ENCODE peak calls at places on chromosomes 3 and 15, in four cellular contexts. One of them, this sample, is unnamed.

GRCh38 chr3:129614435-129614834 is 8.0 kb upstream of the PLXND1 start:
- DNase-seq in GM12878: no peak
- DNase-seq in HepG2: no peak
- DNase-seq in K562: no peak
- DNase-seq in this sample: no peak

GRCh38 chr3:11272913-11273574 is 847 bp downstream of the ATG7 start:
- DNase-seq in K562: no peak
- DNase-seq in HepG2: no peak
- DNase-seq in GM12878: no peak
- DNase-seq in this sample: no peak

GRCh38 chr15:73704869-73705645 is 20.9 kb downstream of the CD276 start:
- DNase-seq in GM12878: no peak
- DNase-seq in K562: peak; percentile 76
- DNase-seq in HepG2: peak; percentile 47
- DNase-seq in this sample: peak; percentile 84

GRCh38 chr3:113174806-113175490 is 36.4 kb upstream of the BOC start:
- DNase-seq in GM12878: no peak
- DNase-seq in K562: no peak
- DNase-seq in HepG2: no peak
- DNase-seq in this sample: no peak

GRCh38 chr15:56168394-56168793 is 75.3 kb downstream of the RFX7 start:
- DNase-seq in GM12878: no peak
- DNase-seq in K562: no peak
- DNase-seq in HepG2: no peak
- DNase-seq in this sample: no peak

GRCh38 chr3:42036483-42036823 is 54.7 kb upstream of the TRAK1 start:
- DNase-seq in K562: peak; percentile 42
- DNase-seq in HepG2: peak; percentile 58
- DNase-seq in GM12878: no peak
- DNase-seq in this sample: no peak

GRCh38 chr15:66770518-66771350 is 68.7 kb downstream of the SMAD6 start:
- DNase-seq in HepG2: peak; percentile 93
- DNase-seq in K562: no peak
- DNase-seq in GM12878: no peak
- DNase-seq in this sample: no peak

GRCh38 chr3:128378631-128379347 is 87.9 kb downstream of the DNAJB8 start:
- DNase-seq in HepG2: no peak
- DNase-seq in K562: no peak
- DNase-seq in GM12878: no peak
- DNase-seq in this sample: no peak

GRCh38 chr15:77418341-77419049 is 1.4 kb downstream of the PEAK1 start:
- DNase-seq in K562: no peak
- DNase-seq in HepG2: no peak
- DNase-seq in GM12878: no peak
- DNase-seq in this sample: no peak

GRCh38 chr3:12138044-12138443 is 20.7 kb downstream of the TIMP4 start:
- DNase-seq in GM12878: no peak
- DNase-seq in K562: peak; percentile 28
- DNase-seq in HepG2: no peak
- DNase-seq in this sample: peak; percentile 32

GRCh38 chr15:63991706-63992105 is 54.6 kb downstream of the DAPK2 start:
- DNase-seq in HepG2: no peak
- DNase-seq in GM12878: no peak
- DNase-seq in K562: no peak
- DNase-seq in this sample: no peak

GRCh38 chr3:166453472-166453871 is 616.2 kb upstream of the BCHE start:
- DNase-seq in HepG2: peak; percentile 44
- DNase-seq in GM12878: no peak
- DNase-seq in K562: no peak
- DNase-seq in this sample: no peak

GRCh38 chr3:128577711-128578110 is 72.9 kb downstream of the RPN1 start:
- DNase-seq in K562: peak; percentile 22
- DNase-seq in GM12878: no peak
- DNase-seq in HepG2: no peak
- DNase-seq in this sample: no peak

GRCh38 chr3:46186856-46187700 is 21.0 kb downstream of the CCR1 start:
- DNase-seq in K562: no peak
- DNase-seq in GM12878: peak; percentile 87
- DNase-seq in HepG2: no peak
- DNase-seq in this sample: no peak

GRCh38 chr15:68487087-68487843 is 55.3 kb upstream of the ITGA11 start:
- DNase-seq in K562: no peak
- DNase-seq in GM12878: no peak
- DNase-seq in HepG2: no peak
- DNase-seq in this sample: no peak

GRCh38 chr3:30232142-30232541 is 374.3 kb upstream of the TGFBR2 start:
- DNase-seq in HepG2: no peak
- DNase-seq in GM12878: no peak
- DNase-seq in K562: no peak
- DNase-seq in this sample: no peak

GRCh38 chr15:64586259-64586658 is 125.9 kb downstream of the ZNF609 start:
- DNase-seq in GM12878: no peak
- DNase-seq in K562: no peak
- DNase-seq in HepG2: no peak
- DNase-seq in this sample: peak; percentile 24

GRCh38 chr3:102059145-102059943 is 210.0 kb downstream of the NFKBIZ start:
- DNase-seq in GM12878: peak; percentile 92
- DNase-seq in HepG2: no peak
- DNase-seq in K562: no peak
- DNase-seq in this sample: no peak

DNA sequence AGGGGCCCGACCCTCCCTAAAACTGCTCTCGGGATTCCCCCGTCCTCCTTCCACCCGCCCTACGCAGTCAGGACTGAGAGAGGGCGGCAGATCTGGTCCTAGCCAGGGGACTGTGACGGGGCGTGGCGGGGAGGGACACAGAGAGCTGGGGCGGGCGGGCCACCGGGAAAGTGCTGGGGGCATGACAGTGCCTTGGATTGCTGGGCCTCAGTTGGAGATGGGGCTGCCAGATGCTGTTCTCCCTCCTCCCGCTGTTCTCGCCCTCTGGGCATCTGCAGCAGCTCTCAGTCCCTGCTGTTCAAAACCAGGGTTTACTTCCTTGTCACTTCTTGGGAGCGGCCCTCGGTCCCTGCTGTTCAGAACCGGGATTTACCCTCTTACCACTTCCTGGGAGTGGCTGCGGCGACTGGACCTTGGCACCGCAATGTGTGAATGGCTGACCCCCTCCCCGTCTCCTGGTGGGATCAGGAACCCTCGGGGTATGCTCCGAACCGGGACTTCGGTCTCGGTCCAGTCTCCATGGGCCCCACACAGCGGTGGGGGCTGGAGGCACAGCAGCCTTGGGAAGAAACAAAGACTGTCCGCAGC is 1.8 kb upstream of the RPP25 start:
- DNase-seq in HepG2: peak; percentile 68
- DNase-seq in GM12878: no peak
- DNase-seq in K562: peak; percentile 8
- DNase-seq in this sample: peak; percentile 50
- TF ChIP-seq ETV6 in HepG2: no peak
- TF ChIP-seq ETV6 in GM12878: no peak
- TF ChIP-seq ETV6 in K562: no peak
- TF ChIP-seq ETV6 in this sample: no peak

GRCh38 chr15:33019354-33019981 is 175.0 kb downstream of the FMN1 start:
- DNase-seq in HepG2: no peak
- DNase-seq in K562: no peak
- DNase-seq in GM12878: no peak
- DNase-seq in this sample: no peak

GRCh38 chr15:33026614-33027013 is 167.9 kb downstream of the FMN1 start:
- DNase-seq in K562: no peak
- DNase-seq in HepG2: no peak
- DNase-seq in GM12878: no peak
- DNase-seq in this sample: no peak

GRCh38 chr15:33016405-33017024 is 178.0 kb downstream of the FMN1 start:
- DNase-seq in HepG2: no peak
- DNase-seq in K562: no peak
- DNase-seq in GM12878: no peak
- DNase-seq in this sample: no peak

GRCh38 chr15:33022629-33023028 is 171.9 kb downstream of the FMN1 start:
- DNase-seq in GM12878: no peak
- DNase-seq in HepG2: no peak
- DNase-seq in K562: no peak
- DNase-seq in this sample: peak; percentile 54

GRCh38 chr15:33021806-33022389 is 172.6 kb downstream of the FMN1 start:
- DNase-seq in K562: peak; percentile 48
- DNase-seq in HepG2: peak; percentile 22
- DNase-seq in GM12878: no peak
- DNase-seq in this sample: no peak
- TF ChIP-seq CREB1 in K562: no peak
- TF ChIP-seq CREB1 in HepG2: no peak
- TF ChIP-seq CREB1 in GM12878: no peak
- TF ChIP-seq CREB1 in this sample: no peak

GRCh38 chr3:78143000-78143399 is 1103.1 kb downstream of the ROBO2 start:
- DNase-seq in GM12878: no peak
- DNase-seq in K562: no peak
- DNase-seq in HepG2: no peak
- DNase-seq in this sample: no peak

GRCh38 chr3:78139166-78139565 is 1099.3 kb downstream of the ROBO2 start:
- DNase-seq in HepG2: no peak
- DNase-seq in GM12878: no peak
- DNase-seq in K562: no peak
- DNase-seq in this sample: no peak

GRCh38 chr3:78140866-78141658 is 1101.2 kb downstream of the ROBO2 start:
- DNase-seq in K562: no peak
- DNase-seq in GM12878: no peak
- DNase-seq in HepG2: no peak
- DNase-seq in this sample: no peak

GRCh38 chr3:78134496-78134895 is 1094.6 kb downstream of the ROBO2 start:
- DNase-seq in GM12878: no peak
- DNase-seq in K562: no peak
- DNase-seq in HepG2: no peak
- DNase-seq in this sample: no peak

GRCh38 chr3:78140274-78140673 is 1100.4 kb downstream of the ROBO2 start:
- DNase-seq in GM12878: no peak
- DNase-seq in K562: no peak
- DNase-seq in HepG2: no peak
- DNase-seq in this sample: no peak
- TF ChIP-seq ETV6 in GM12878: no peak
- TF ChIP-seq ETV6 in K562: no peak
- TF ChIP-seq ETV6 in HepG2: no peak
- TF ChIP-seq ETV6 in this sample: no peak

DNA sequence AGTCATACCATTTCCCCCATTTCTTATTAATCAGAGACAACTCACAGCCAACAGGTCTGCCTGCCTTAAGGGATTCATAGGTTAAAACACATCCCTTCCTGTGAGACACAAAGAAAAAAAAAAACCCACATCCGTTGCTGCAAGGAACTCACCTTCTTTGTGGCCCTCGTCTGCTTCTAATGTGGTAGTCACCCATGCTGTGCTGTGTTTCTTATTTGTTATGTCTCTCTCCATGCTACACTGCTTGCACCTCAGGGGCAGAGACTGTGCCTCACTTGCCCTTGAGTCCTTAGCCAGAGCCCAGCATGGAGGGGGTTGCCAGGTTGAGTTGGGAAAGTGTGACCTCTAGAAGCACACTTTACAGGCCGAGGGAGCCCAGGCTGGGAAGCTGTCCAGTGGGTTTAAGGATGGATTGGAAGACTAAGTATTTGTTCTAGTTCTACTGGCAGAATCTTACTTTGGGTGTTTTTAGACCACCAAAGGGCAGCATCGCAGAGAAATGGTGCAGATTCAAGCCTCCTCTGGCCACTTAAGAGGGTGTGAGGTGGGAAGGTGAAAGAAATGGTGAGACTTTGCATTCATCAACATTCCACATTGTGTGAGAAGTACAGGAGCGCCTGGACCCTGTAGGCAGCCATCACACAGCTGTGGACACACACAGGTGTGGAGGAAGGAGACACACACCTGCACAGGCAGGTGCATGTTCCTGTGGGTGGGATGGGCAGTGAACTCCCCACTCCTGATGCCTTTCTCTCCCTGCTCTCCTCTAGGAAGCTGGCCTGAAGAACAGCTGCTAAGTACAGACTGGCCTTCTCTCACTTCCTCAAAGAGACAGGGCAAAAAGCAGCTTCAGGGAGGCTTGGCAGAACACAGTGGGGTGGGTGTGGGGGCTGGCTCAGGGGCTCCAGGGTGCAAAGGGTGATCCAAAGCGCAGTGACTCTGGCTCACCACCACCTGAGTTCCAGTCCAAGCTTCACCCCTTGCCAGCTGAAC is 48.8 kb downstream of the GLB1 start:
- DNase-seq in K562: no peak
- DNase-seq in HepG2: no peak
- DNase-seq in GM12878: no peak
- DNase-seq in this sample: no peak
- TF ChIP-seq CREB1 in K562: no peak
- TF ChIP-seq CREB1 in HepG2: no peak
- TF ChIP-seq CREB1 in GM12878: no peak
- TF ChIP-seq CREB1 in this sample: no peak

GRCh38 chr3:160754371-160754854 is 1.6 kb upstream of the PPM1L start:
- DNase-seq in HepG2: no peak
- DNase-seq in GM12878: no peak
- DNase-seq in K562: peak; percentile 13
- DNase-seq in this sample: peak; percentile 31
- TF ChIP-seq ETV6 in HepG2: no peak
- TF ChIP-seq ETV6 in GM12878: no peak
- TF ChIP-seq ETV6 in K562: no peak
- TF ChIP-seq ETV6 in this sample: no peak

GRCh38 chr15:92570391-92570790 is 85.2 kb downstream of the FAM174B start:
- DNase-seq in K562: no peak
- DNase-seq in GM12878: no peak
- DNase-seq in HepG2: no peak
- DNase-seq in this sample: no peak
- TF ChIP-seq CREB1 in K562: no peak
- TF ChIP-seq CREB1 in GM12878: no peak
- TF ChIP-seq CREB1 in HepG2: no peak
- TF ChIP-seq CREB1 in this sample: no peak

GRCh38 chr3:133753779-133754164 is 7.6 kb downstream of the TF start:
- DNase-seq in GM12878: no peak
- DNase-seq in HepG2: no peak
- DNase-seq in K562: peak; percentile 85
- DNase-seq in this sample: no peak
- TF ChIP-seq ETV6 in GM12878: no peak
- TF ChIP-seq ETV6 in HepG2: no peak
- TF ChIP-seq ETV6 in K562: no peak
- TF ChIP-seq ETV6 in this sample: no peak

GRCh38 chr3:37812497-37812896 is 49.2 kb upstream of the CTDSPL start:
- DNase-seq in GM12878: no peak
- DNase-seq in K562: no peak
- DNase-seq in HepG2: no peak
- DNase-seq in this sample: no peak
- TF ChIP-seq CREB1 in GM12878: no peak
- TF ChIP-seq CREB1 in K562: no peak
- TF ChIP-seq CREB1 in HepG2: no peak
- TF ChIP-seq CREB1 in this sample: no peak